ENCODE peak calls at places on chromosomes 2 and 18, in nine cellular contexts. One of them, this sample, is unnamed.

GRCh38 chr2:3479430-3480320 is 39.7 kb downstream of the ADI1 start:
- DNase-seq in endodermal cell: no peak
- DNase-seq in fibroblast of mammary gland: no peak
- DNase-seq in colonic mucosa: no peak
- DNase-seq in GM12864: no peak
- DNase-seq in thoracic aorta: no peak
- DNase-seq in tibial nerve: no peak
- DNase-seq in AG10803: no peak
- DNase-seq in astrocyte of the cerebellum: no peak
- DNase-seq in this sample: no peak

GRCh38 chr2:219277703-219278654 is 1.2 kb upstream of the DNAJB2 start:
- DNase-seq in fibroblast of mammary gland: peak
- DNase-seq in thoracic aorta: no peak
- DNase-seq in GM12864: no peak
- DNase-seq in astrocyte of the cerebellum: peak
- DNase-seq in endodermal cell: peak
- DNase-seq in colonic mucosa: peak
- DNase-seq in AG10803: peak
- DNase-seq in tibial nerve: peak
- DNase-seq in this sample: peak

GRCh38 chr2:138275881-138276280 is 225.7 kb upstream of the SPOPL start:
- DNase-seq in thoracic aorta: no peak
- DNase-seq in tibial nerve: no peak
- DNase-seq in AG10803: peak
- DNase-seq in endodermal cell: no peak
- DNase-seq in fibroblast of mammary gland: peak
- DNase-seq in astrocyte of the cerebellum: peak
- DNase-seq in colonic mucosa: no peak
- DNase-seq in GM12864: no peak
- DNase-seq in this sample: peak

GRCh38 chr2:168635065-168635577 is 167.3 kb upstream of the NOSTRIN start:
- DNase-seq in thoracic aorta: no peak
- DNase-seq in AG10803: peak
- DNase-seq in GM12864: no peak
- DNase-seq in endodermal cell: peak
- DNase-seq in fibroblast of mammary gland: peak
- DNase-seq in colonic mucosa: peak
- DNase-seq in astrocyte of the cerebellum: no peak
- DNase-seq in tibial nerve: peak
- DNase-seq in this sample: no peak

GRCh38 chr2:195330513-195330956 is 326.5 kb upstream of the SLC39A10 start:
- DNase-seq in GM12864: no peak
- DNase-seq in thoracic aorta: no peak
- DNase-seq in endodermal cell: no peak
- DNase-seq in fibroblast of mammary gland: no peak
- DNase-seq in colonic mucosa: peak
- DNase-seq in AG10803: no peak
- DNase-seq in tibial nerve: no peak
- DNase-seq in astrocyte of the cerebellum: no peak
- DNase-seq in this sample: no peak

GRCh38 chr2:99595373-99595772 is 105.6 kb upstream of the REV1 start:
- DNase-seq in fibroblast of mammary gland: no peak
- DNase-seq in tibial nerve: no peak
- DNase-seq in AG10803: no peak
- DNase-seq in thoracic aorta: no peak
- DNase-seq in GM12864: no peak
- DNase-seq in endodermal cell: no peak
- DNase-seq in astrocyte of the cerebellum: no peak
- DNase-seq in colonic mucosa: no peak
- DNase-seq in this sample: no peak

GRCh38 chr18:25630682-25631081 is 278.7 kb upstream of the ZNF521 start:
- DNase-seq in endodermal cell: no peak
- DNase-seq in fibroblast of mammary gland: peak
- DNase-seq in AG10803: peak
- DNase-seq in astrocyte of the cerebellum: peak
- DNase-seq in tibial nerve: no peak
- DNase-seq in colonic mucosa: no peak
- DNase-seq in thoracic aorta: no peak
- DNase-seq in GM12864: no peak
- DNase-seq in this sample: no peak

GRCh38 chr2:239873656-239874635 is 151.2 kb downstream of the NDUFA10 start:
- DNase-seq in thoracic aorta: no peak
- DNase-seq in endodermal cell: peak
- DNase-seq in GM12864: no peak
- DNase-seq in AG10803: no peak
- DNase-seq in colonic mucosa: peak
- DNase-seq in tibial nerve: no peak
- DNase-seq in fibroblast of mammary gland: no peak
- DNase-seq in astrocyte of the cerebellum: no peak
- DNase-seq in this sample: no peak

GRCh38 chr18:31598021-31598805 is 6.5 kb downstream of the TTR start:
- DNase-seq in colonic mucosa: no peak
- DNase-seq in tibial nerve: no peak
- DNase-seq in fibroblast of mammary gland: no peak
- DNase-seq in AG10803: peak
- DNase-seq in astrocyte of the cerebellum: no peak
- DNase-seq in endodermal cell: no peak
- DNase-seq in thoracic aorta: no peak
- DNase-seq in GM12864: no peak
- DNase-seq in this sample: no peak

GRCh38 chr2:166593403-166593802 is 99.4 kb upstream of the SCN7A start:
- DNase-seq in colonic mucosa: no peak
- DNase-seq in tibial nerve: no peak
- DNase-seq in astrocyte of the cerebellum: no peak
- DNase-seq in thoracic aorta: no peak
- DNase-seq in AG10803: peak
- DNase-seq in GM12864: no peak
- DNase-seq in fibroblast of mammary gland: peak
- DNase-seq in endodermal cell: no peak
- DNase-seq in this sample: peak

GRCh38 chr2:111194835-111195621 is 74.3 kb downstream of the BCL2L11 start:
- DNase-seq in colonic mucosa: no peak
- DNase-seq in GM12864: peak
- DNase-seq in AG10803: no peak
- DNase-seq in astrocyte of the cerebellum: no peak
- DNase-seq in thoracic aorta: no peak
- DNase-seq in tibial nerve: no peak
- DNase-seq in endodermal cell: peak
- DNase-seq in fibroblast of mammary gland: no peak
- DNase-seq in this sample: no peak
- TF ChIP-seq CTCF in colonic mucosa: peak
- TF ChIP-seq CTCF in GM12864: peak
- TF ChIP-seq CTCF in AG10803: no peak
- TF ChIP-seq CTCF in astrocyte of the cerebellum: no peak
- TF ChIP-seq CTCF in thoracic aorta: no peak
- TF ChIP-seq CTCF in tibial nerve: no peak
- TF ChIP-seq CTCF in endodermal cell: peak
- TF ChIP-seq CTCF in fibroblast of mammary gland: no peak
- TF ChIP-seq CTCF in this sample: no peak

GRCh38 chr2:53028259-53028658 is 739.3 kb upstream of the CHAC2 start:
- DNase-seq in colonic mucosa: no peak
- DNase-seq in tibial nerve: no peak
- DNase-seq in AG10803: peak
- DNase-seq in thoracic aorta: no peak
- DNase-seq in endodermal cell: no peak
- DNase-seq in fibroblast of mammary gland: peak
- DNase-seq in GM12864: no peak
- DNase-seq in astrocyte of the cerebellum: no peak
- DNase-seq in this sample: peak

GRCh38 chr2:53033416-53033815 is 734.2 kb upstream of the CHAC2 start:
- DNase-seq in colonic mucosa: no peak
- DNase-seq in fibroblast of mammary gland: peak
- DNase-seq in thoracic aorta: no peak
- DNase-seq in AG10803: peak
- DNase-seq in GM12864: no peak
- DNase-seq in endodermal cell: no peak
- DNase-seq in astrocyte of the cerebellum: no peak
- DNase-seq in tibial nerve: no peak
- DNase-seq in this sample: peak

DNA sequence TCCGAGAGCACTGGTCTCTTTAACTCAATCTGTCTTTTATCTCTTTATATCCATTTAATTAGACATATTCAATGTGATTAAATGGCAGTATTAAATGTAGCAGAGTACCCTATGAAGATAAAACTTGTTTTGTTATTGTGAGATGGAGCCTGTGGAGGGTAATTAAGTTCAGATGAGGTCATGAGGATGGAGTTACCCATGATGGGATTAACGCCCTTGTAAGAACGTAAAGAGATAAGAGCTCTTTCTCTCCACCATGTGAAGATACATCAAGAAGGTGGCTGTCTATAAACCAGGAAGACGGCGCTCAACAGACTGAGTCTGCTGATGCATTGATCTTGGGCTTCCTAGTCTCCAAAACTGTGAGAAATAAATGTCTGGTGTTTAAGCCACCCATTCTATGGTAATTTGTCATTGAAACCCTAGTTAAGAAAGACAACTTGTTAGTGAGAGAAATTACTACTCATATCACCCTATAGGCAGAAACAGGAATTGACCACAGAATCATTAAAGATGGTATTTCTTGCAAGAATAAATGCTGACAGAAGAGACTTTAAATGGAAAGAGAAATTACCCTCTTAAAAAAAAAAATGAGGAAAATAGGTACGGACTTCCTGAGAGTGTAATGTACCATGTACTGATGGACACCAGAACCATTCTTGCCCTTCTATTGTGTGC is 738.7 kb upstream of the CHAC2 start:
- DNase-seq in colonic mucosa: no peak
- DNase-seq in AG10803: no peak
- DNase-seq in GM12864: no peak
- DNase-seq in endodermal cell: no peak
- DNase-seq in astrocyte of the cerebellum: no peak
- DNase-seq in fibroblast of mammary gland: no peak
- DNase-seq in tibial nerve: no peak
- DNase-seq in thoracic aorta: no peak
- DNase-seq in this sample: no peak
- TF ChIP-seq CTCF in colonic mucosa: no peak
- TF ChIP-seq CTCF in AG10803: no peak
- TF ChIP-seq CTCF in GM12864: no peak
- TF ChIP-seq CTCF in endodermal cell: peak
- TF ChIP-seq CTCF in astrocyte of the cerebellum: no peak
- TF ChIP-seq CTCF in fibroblast of mammary gland: no peak
- TF ChIP-seq CTCF in tibial nerve: no peak
- TF ChIP-seq CTCF in thoracic aorta: no peak
- TF ChIP-seq CTCF in this sample: peak

GRCh38 chr2:25262288-25262687 is 79.4 kb downstream of the DNMT3A start:
- DNase-seq in tibial nerve: no peak
- DNase-seq in GM12864: no peak
- DNase-seq in fibroblast of mammary gland: no peak
- DNase-seq in astrocyte of the cerebellum: no peak
- DNase-seq in colonic mucosa: no peak
- DNase-seq in thoracic aorta: no peak
- DNase-seq in endodermal cell: no peak
- DNase-seq in AG10803: no peak
- DNase-seq in this sample: no peak
- TF ChIP-seq CTCF in tibial nerve: no peak
- TF ChIP-seq CTCF in GM12864: no peak
- TF ChIP-seq CTCF in fibroblast of mammary gland: no peak
- TF ChIP-seq CTCF in astrocyte of the cerebellum: no peak
- TF ChIP-seq CTCF in colonic mucosa: no peak
- TF ChIP-seq CTCF in thoracic aorta: no peak
- TF ChIP-seq CTCF in endodermal cell: no peak
- TF ChIP-seq CTCF in AG10803: no peak
- TF ChIP-seq CTCF in this sample: no peak

DNA sequence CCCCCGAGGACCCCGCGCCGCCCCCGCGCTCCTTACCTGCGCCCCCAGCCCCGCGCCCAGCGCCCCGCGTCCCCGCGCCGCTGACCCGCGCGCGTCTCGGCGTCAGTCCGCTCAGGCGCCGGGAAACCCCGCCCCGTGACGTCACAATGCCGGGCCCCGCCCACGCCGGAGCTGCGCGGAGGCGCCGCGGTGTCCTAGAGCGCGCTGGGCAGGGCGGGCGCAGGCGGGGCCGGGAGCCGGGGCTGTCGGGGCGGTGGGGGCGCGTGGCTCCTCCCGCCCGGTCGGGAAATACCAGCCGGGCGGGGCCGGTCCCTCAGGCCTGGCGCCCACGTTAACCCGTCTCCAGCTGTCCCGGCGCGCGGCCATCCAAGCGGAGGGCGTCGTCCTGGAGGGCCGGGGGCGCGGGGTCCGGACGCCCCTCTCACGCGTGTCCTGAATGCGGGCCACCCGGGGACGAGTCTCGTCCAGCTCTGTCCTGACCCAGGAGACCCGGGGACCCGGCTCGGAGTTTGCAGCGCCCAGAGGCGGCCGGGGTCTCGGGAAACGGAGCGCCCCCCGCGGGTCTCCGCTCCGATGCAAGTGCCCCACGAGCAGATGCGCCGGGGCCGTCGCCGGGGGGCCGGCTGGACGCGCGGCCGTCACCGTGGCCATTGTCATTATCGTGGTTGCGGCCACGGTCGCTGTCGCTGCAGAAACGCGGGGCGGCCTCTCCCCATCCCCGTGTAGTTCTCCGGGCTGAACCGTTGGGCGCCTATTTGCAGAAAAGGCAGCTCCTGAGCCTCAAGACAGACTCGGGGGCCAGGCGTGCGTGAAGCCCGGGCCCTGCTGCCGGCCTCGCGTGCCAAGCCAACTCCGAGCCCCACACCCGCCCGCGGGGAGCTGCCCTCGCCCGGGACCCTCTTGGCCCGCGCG is at the start of gene SLC66A2:
- DNase-seq in AG10803: peak
- DNase-seq in endodermal cell: peak
- DNase-seq in astrocyte of the cerebellum: peak
- DNase-seq in tibial nerve: peak
- DNase-seq in thoracic aorta: peak
- DNase-seq in colonic mucosa: peak
- DNase-seq in GM12864: no peak
- DNase-seq in fibroblast of mammary gland: peak
- DNase-seq in this sample: peak
- TF ChIP-seq CTCF in AG10803: no peak
- TF ChIP-seq CTCF in endodermal cell: peak
- TF ChIP-seq CTCF in astrocyte of the cerebellum: peak
- TF ChIP-seq CTCF in tibial nerve: no peak
- TF ChIP-seq CTCF in thoracic aorta: no peak
- TF ChIP-seq CTCF in colonic mucosa: no peak
- TF ChIP-seq CTCF in GM12864: peak
- TF ChIP-seq CTCF in fibroblast of mammary gland: no peak
- TF ChIP-seq CTCF in this sample: peak

GRCh38 chr2:27033253-27033852 is 588 bp downstream of the TMEM214 start:
- DNase-seq in GM12864: no peak
- DNase-seq in fibroblast of mammary gland: no peak
- DNase-seq in colonic mucosa: no peak
- DNase-seq in astrocyte of the cerebellum: no peak
- DNase-seq in thoracic aorta: no peak
- DNase-seq in endodermal cell: no peak
- DNase-seq in tibial nerve: no peak
- DNase-seq in AG10803: no peak
- DNase-seq in this sample: no peak
- TF ChIP-seq CTCF in GM12864: no peak
- TF ChIP-seq CTCF in fibroblast of mammary gland: no peak
- TF ChIP-seq CTCF in colonic mucosa: no peak
- TF ChIP-seq CTCF in astrocyte of the cerebellum: no peak
- TF ChIP-seq CTCF in thoracic aorta: no peak
- TF ChIP-seq CTCF in endodermal cell: no peak
- TF ChIP-seq CTCF in tibial nerve: no peak
- TF ChIP-seq CTCF in AG10803: no peak
- TF ChIP-seq CTCF in this sample: no peak